ENCODE peak calls at places on chromosomes 4 and X, in ten cellular contexts. K is NCI-H748 treated with DMSO at 0.1 percent for 48 hours; B is omental fat pad; V is body of pancreas; U is CD8-positive, alpha-beta memory T cell; T is GM06990; Y is COR-L47; G is fibroblast of mammary gland; C is activated T-cell treated with anti-CD3 and anti-CD28 coated beads for 1 hour; Q is endothelial cell. D is an unnamed sample.

GRCh38 chr4:127103723-127104122 is 529.0 kb upstream of the INTU start:
- DNase-seq in T (no peak), G (peak; percentile 5), U (no peak), Q (no peak), C (no peak), B (no peak), Y (no peak), V (no peak), K (no peak), D (no peak)

GRCh38 chr4:83890231-83890630 is 354.3 kb downstream of the GPAT3 start:
- DNase-seq in B (no peak), G (peak; percentile 8), C (no peak), V (no peak), K (no peak), Y (no peak), Q (no peak), T (no peak), U (no peak), D (no peak)

GRCh38 chr4:3045500-3045850 is 28.9 kb downstream of the HTT-AS start:
- DNase-seq in T (peak; percentile 72), B (no peak), C (peak; percentile 43), Q (no peak), K (no peak), U (peak; percentile 83), Y (no peak), V (peak; percentile 50), G (peak; percentile 63), D (no peak)

GRCh38 chr4:69594382-69594781 is 45.1 kb downstream of the UGT2A2 start:
- DNase-seq in K (no peak), Q (no peak), C (no peak), U (no peak), B (no peak), G (no peak), T (no peak), Y (no peak), V (no peak), D (no peak)

GRCh38 chr4:153028535-153028934 is 92.4 kb downstream of the FHDC1 start:
- DNase-seq in G (no peak), B (no peak), V (no peak), Q (no peak), T (no peak), K (no peak), Y (no peak), C (no peak), U (no peak), D (no peak)

GRCh38 chrX:149003863-149004660 is 501.0 kb downstream of the IDS start:
- DNase-seq in B (no peak), C (no peak), K (no peak), T (peak; percentile 5), Y (no peak), Q (no peak), U (no peak), G (no peak), V (no peak), D (no peak)

GRCh38 chr4:45007499-45007898 is 281.1 kb upstream of the GNPDA2 start:
- DNase-seq in K (no peak), B (no peak), U (no peak), Y (no peak), T (no peak), G (no peak), C (no peak), Q (no peak), V (no peak), D (no peak)

GRCh38 chr4:53273726-53274125 is 92.1 kb downstream of the SCFD2 start:
- DNase-seq in B (no peak), K (no peak), C (no peak), T (no peak), Y (no peak), G (peak; percentile 76), V (no peak), U (no peak), Q (no peak), D (no peak)

GRCh38 chrX:52574416-52575275 is 57.8 kb upstream of the XAGE1B start:
- DNase-seq in K (peak; percentile 2), B (no peak), T (no peak), V (peak; percentile 37), C (peak; percentile 4), G (peak; percentile 64), Q (peak; percentile 27), U (peak; percentile 14), Y (peak; percentile 24), D (peak; percentile 55)

GRCh38 chrX:119622356-119623232 is 16.4 kb upstream of the NKRF start:
- DNase-seq in B (no peak), K (no peak), U (no peak), T (no peak), Q (no peak), V (peak; percentile 17), G (peak; percentile 88), Y (no peak), C (no peak), D (peak; percentile 53)

GRCh38 chr4:134308910-134309309 is 107.3 kb upstream of the PABPC4L start:
- DNase-seq in T (no peak), Y (no peak), K (no peak), U (no peak), C (no peak), G (no peak), V (no peak), B (no peak), Q (no peak), D (no peak)

GRCh38 chr4:109207060-109207459 is 95.4 kb downstream of the COL25A1 start:
- DNase-seq in V (no peak), B (no peak), Y (peak; percentile 37), K (no peak), C (no peak), U (no peak), T (no peak), Q (no peak), G (peak; percentile 75), D (no peak)

GRCh38 chr4:38711066-38711465 is 47.1 kb downstream of the KLF3 start:
- DNase-seq in G (no peak), U (no peak), T (no peak), C (no peak), Q (no peak), V (no peak), B (no peak), K (no peak), Y (no peak), D (no peak)

GRCh38 chr4:98026362-98026761 is 116.9 kb downstream of the STPG2 start:
- DNase-seq in U (no peak), G (no peak), V (no peak), B (no peak), C (no peak), Y (no peak), T (no peak), K (no peak), Q (no peak), D (no peak)

GRCh38 chrX:429266-429825 is 42.6 kb upstream of the PPP2R3B start:
- DNase-seq in K (no peak), G (no peak), Q (no peak), C (no peak), V (no peak), B (no peak), Y (no peak), T (no peak), U (no peak), D (no peak)

GRCh38 chr4:116588783-116589182 is 496.6 kb downstream of the TRAM1L1 start:
- DNase-seq in Q (no peak), K (no peak), T (no peak), Y (no peak), B (no peak), G (no peak), C (no peak), U (no peak), V (no peak), D (no peak)

D was measured in NCI-H2081.